ENCODE peak calls at places on chromosomes 7 and 10, in eight cellular contexts. G, P, Q, X, C, S, B and I are unnamed samples.

GRCh38 chr7:157861551-157861950 is 524.7 kb downstream of the DNAJB6 start:
- DNase-seq in G (no peak), P (no peak), Q (no peak), X (no peak), C (no peak), S (no peak), B (no peak), I (no peak)

GRCh38 chr7:460374-461117 is 59.1 kb downstream of the PDGFA start:
- DNase-seq in G (peak), P (peak), Q (no peak), X (peak), C (peak), S (peak), B (no peak), I (no peak)

GRCh38 chr10:70169661-70170364 is 501 bp downstream of the SAR1A start:
- DNase-seq in G (no peak), P (no peak), Q (no peak), X (no peak), C (no peak), S (peak), B (no peak), I (no peak)

GRCh38 chr7:94354950-94355349 is 39.7 kb upstream of the COL1A2 start:
- DNase-seq in G (no peak), P (no peak), Q (no peak), X (no peak), C (no peak), S (no peak), B (no peak), I (no peak)

GRCh38 chr10:76036410-76036940 is 605.1 kb downstream of the LRMDA start:
- DNase-seq in G (peak), P (peak), Q (no peak), X (peak), C (peak), S (peak), B (peak), I (peak)

GRCh38 chr10:1560535-1561192 is 176.7 kb downstream of the ADARB2 start:
- DNase-seq in G (no peak), P (no peak), Q (no peak), X (no peak), C (no peak), S (no peak), B (no peak), I (no peak)

GRCh38 chr7:97418312-97418711 is 300.8 kb downstream of the SDHAF3 start:
- DNase-seq in G (no peak), P (no peak), Q (no peak), X (no peak), C (no peak), S (no peak), B (no peak), I (no peak)

GRCh38 chr7:51311166-51311565 is 5.4 kb downstream of the COBL start:
- DNase-seq in G (no peak), P (no peak), Q (no peak), X (no peak), C (no peak), S (no peak), B (no peak), I (no peak)

GRCh38 chr7:157876469-157877285 is 539.9 kb downstream of the DNAJB6 start:
- DNase-seq in G (no peak), P (no peak), Q (no peak), X (no peak), C (no peak), S (no peak), B (no peak), I (no peak)

GRCh38 chr7:23065974-23066373 is 39.6 kb upstream of the KLHL7 start:
- DNase-seq in G (no peak), P (peak), Q (no peak), X (no peak), C (no peak), S (no peak), B (no peak), I (no peak)

GRCh38 chr7:70419816-70420215 is 712.1 kb upstream of the GALNT17 start:
- DNase-seq in G (no peak), P (no peak), Q (no peak), X (no peak), C (no peak), S (no peak), B (no peak), I (no peak)

GRCh38 chr10:20237091-20237570 is 420.9 kb downstream of the PLXDC2 start:
- DNase-seq in G (no peak), P (no peak), Q (no peak), X (no peak), C (no peak), S (no peak), B (no peak), I (no peak)

GRCh38 chr7:38013246-38013645 is 92.8 kb downstream of the EPDR1 start:
- DNase-seq in G (no peak), P (no peak), Q (no peak), X (no peak), C (no peak), S (no peak), B (no peak), I (no peak)

GRCh38 chr7:33485746-33486491 is 356.6 kb downstream of the BBS9 start:
- DNase-seq in G (peak), P (peak), Q (no peak), X (no peak), C (no peak), S (no peak), B (no peak), I (no peak)

GRCh38 chr10:101014966-101015581 is 15.5 kb downstream of the LZTS2 start:
- DNase-seq in G (peak), P (peak), Q (peak), X (no peak), C (peak), S (no peak), B (no peak), I (no peak)

GRCh38 chr10:77710759-77711682 is 73.4 kb upstream of the KCNMA1 start:
- DNase-seq in G (peak), P (peak), Q (no peak), X (peak), C (peak), S (peak), B (peak), I (peak)

GRCh38 chr7:54839538-54840213 is 80.7 kb upstream of the SEC61G start:
- DNase-seq in G (peak), P (peak), Q (no peak), X (peak), C (peak), S (peak), B (peak), I (no peak)

GRCh38 chr10:100318201-100318600 is 11.8 kb downstream of the PKD2L1 start:
- DNase-seq in G (no peak), P (no peak), Q (no peak), X (no peak), C (no peak), S (no peak), B (no peak), I (no peak)

GRCh38 chr10:130014734-130015695 is 50.9 kb upstream of the EBF3 start:
- DNase-seq in G (no peak), P (no peak), Q (no peak), X (no peak), C (no peak), S (no peak), B (no peak), I (no peak)

GRCh38 chr10:98391065-98391464 is 23.9 kb downstream of the PYROXD2 start:
- DNase-seq in G (no peak), P (no peak), Q (no peak), X (no peak), C (no peak), S (no peak), B (no peak), I (no peak)

GRCh38 chr7:30412810-30413504 is 65.6 kb downstream of the NOD1 start:
- DNase-seq in G (peak), P (peak), Q (peak), X (no peak), C (no peak), S (peak), B (peak), I (peak)

GRCh38 chr7:98641646-98642489 is 24.8 kb downstream of the NPTX2 start:
- DNase-seq in G (peak), P (no peak), Q (no peak), X (no peak), C (no peak), S (no peak), B (peak), I (no peak)

GRCh38 chr10:61752111-61753011 is 89.6 kb downstream of the CABCOCO1 start:
- DNase-seq in G (peak), P (peak), Q (no peak), X (no peak), C (no peak), S (peak), B (no peak), I (peak)

GRCh38 chr7:114865564-114865963 is 56.3 kb upstream of the MDFIC start:
- DNase-seq in G (peak), P (peak), Q (no peak), X (peak), C (peak), S (peak), B (peak), I (peak)

GRCh38 chr7:5769571-5769970 is 11.9 kb downstream of the RNF216 start:
- DNase-seq in G (no peak), P (no peak), Q (no peak), X (no peak), C (no peak), S (no peak), B (no peak), I (no peak)

GRCh38 chr7:135597181-135597925 is 39.6 kb downstream of the NUP205 start:
- DNase-seq in G (no peak), P (peak), Q (no peak), X (no peak), C (no peak), S (no peak), B (no peak), I (no peak)

GRCh38 chr10:110414563-110415309 is 83.0 kb upstream of the DUSP5 start:
- DNase-seq in G (peak), P (no peak), Q (no peak), X (peak), C (no peak), S (no peak), B (peak), I (no peak)

GRCh38 chr7:84799131-84799530 is 387.7 kb downstream of the SEMA3D start:
- DNase-seq in G (peak), P (no peak), Q (no peak), X (no peak), C (no peak), S (no peak), B (peak), I (no peak)

GRCh38 chr7:4960363-4960762 is 1.4 kb upstream of the MMD2 start:
- DNase-seq in G (no peak), P (no peak), Q (no peak), X (peak), C (no peak), S (no peak), B (no peak), I (no peak)

GRCh38 chr7:150560486-150560885 is 6.7 kb upstream of the GIMAP4 start:
- DNase-seq in G (no peak), P (no peak), Q (no peak), X (no peak), C (no peak), S (no peak), B (no peak), I (no peak)

GRCh38 chr7:139618482-139619366 is 95.2 kb downstream of the CLEC2L start:
- DNase-seq in G (peak), P (peak), Q (no peak), X (no peak), C (no peak), S (peak), B (peak), I (no peak)

GRCh38 chr7:112204072-112204775 is 2.0 kb downstream of the DOCK4 start:
- DNase-seq in G (peak), P (no peak), Q (no peak), X (no peak), C (no peak), S (peak), B (no peak), I (no peak)

GRCh38 chr10:131816941-131817700 is 83.7 kb upstream of the PPP2R2D start:
- DNase-seq in G (no peak), P (no peak), Q (no peak), X (no peak), C (no peak), S (no peak), B (no peak), I (no peak)

GRCh38 chr10:72275351-72276012 is 1.8 kb downstream of the DDIT4 start:
- DNase-seq in G (peak), P (peak), Q (no peak), X (no peak), C (peak), S (no peak), B (peak), I (no peak)

GRCh38 chr7:45983720-45984032 is 62.6 kb upstream of the IGFBP3 start:
- DNase-seq in G (no peak), P (no peak), Q (no peak), X (no peak), C (no peak), S (no peak), B (no peak), I (no peak)

GRCh38 chr7:33250421-33250827 is 121.1 kb downstream of the BBS9 start:
- DNase-seq in G (peak), P (peak), Q (peak), X (no peak), C (no peak), S (peak), B (no peak), I (no peak)

GRCh38 chr10:128211064-128211504 is 84.9 kb upstream of the MKI67 start:
- DNase-seq in G (no peak), P (no peak), Q (no peak), X (no peak), C (peak), S (no peak), B (no peak), I (no peak)

GRCh38 chr10:114874827-114875541 is 53.4 kb downstream of the FHIP2A start:
- DNase-seq in G (peak), P (peak), Q (no peak), X (no peak), C (no peak), S (no peak), B (no peak), I (no peak)
- TF ChIP-seq CTCF in G (peak), P (peak), Q (no peak), X (no peak), C (no peak), S (peak), B (no peak), I (peak)

DNA sequence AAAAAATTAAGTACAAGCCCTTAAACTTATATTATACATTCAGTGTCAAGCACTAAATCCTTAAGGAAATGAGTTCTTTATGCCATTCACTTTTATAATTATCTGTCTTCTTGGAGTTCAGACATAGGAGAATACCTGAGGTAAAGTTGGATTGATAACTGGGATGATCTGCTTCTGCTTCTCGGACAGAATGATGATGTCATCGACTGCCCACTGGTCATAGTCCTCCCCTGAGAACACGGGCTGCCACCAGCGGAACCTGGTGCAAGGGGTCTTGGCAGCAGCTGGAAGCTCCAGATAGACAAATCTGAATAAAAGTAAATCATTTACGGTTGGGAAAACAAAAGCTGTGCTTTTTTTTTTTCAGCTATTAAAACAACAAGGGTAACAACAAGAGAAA is 148.2 kb upstream of the SLC26A5 start:
- DNase-seq in G (no peak), P (no peak), Q (no peak), X (no peak), C (no peak), S (no peak), B (no peak), I (no peak)
- H3K4me3 ChIP-seq in G (no peak), P (no peak), Q (no peak), X (no peak), C (no peak), S (no peak), B (no peak), I (no peak)

GRCh38 chr7:1843921-1844335 is 173.9 kb downstream of the ELFN1 start:
- DNase-seq in G (no peak), P (no peak), Q (no peak), X (peak), C (peak), S (no peak), B (peak), I (no peak)

GRCh38 chr7:1845536-1846311 is 175.6 kb downstream of the ELFN1 start:
- DNase-seq in G (no peak), P (no peak), Q (no peak), X (no peak), C (peak), S (no peak), B (peak), I (no peak)

GRCh38 chr7:1844956-1845390 is 174.9 kb downstream of the ELFN1 start:
- DNase-seq in G (no peak), P (no peak), Q (no peak), X (peak), C (peak), S (no peak), B (peak), I (no peak)

GRCh38 chr7:1843271-1843861 is 173.3 kb downstream of the ELFN1 start:
- DNase-seq in G (no peak), P (peak), Q (peak), X (no peak), C (peak), S (no peak), B (no peak), I (peak)

DNA sequence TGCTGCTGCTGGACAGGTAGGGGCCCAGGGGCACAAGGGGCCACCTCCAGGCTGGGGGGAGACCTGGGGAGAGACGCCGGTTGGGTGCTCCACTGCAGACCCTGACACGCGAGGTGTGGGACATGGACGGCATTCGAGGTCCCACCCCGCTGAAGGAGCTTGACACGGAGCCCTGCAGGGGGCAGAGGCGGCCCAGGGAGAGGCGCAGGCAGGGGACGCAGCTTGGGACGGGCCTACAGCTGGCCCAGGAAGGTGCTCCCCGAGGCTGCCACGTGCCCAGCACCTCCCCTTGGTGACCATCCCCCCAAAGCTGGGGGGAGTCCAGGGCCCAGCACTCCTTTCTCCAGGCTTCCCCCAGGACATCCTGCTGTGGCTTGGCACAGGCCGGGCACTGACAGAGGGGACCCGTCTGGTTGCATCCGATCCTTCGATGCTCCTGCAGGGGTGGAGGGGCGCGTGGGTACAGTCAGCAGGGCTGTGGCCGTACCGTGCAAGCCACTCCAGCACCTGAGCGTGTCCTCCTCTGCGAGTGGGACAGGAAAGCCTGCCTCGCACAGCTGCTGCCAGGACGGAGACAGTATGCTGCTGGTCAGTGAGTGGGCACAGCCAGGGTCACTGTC is 174.4 kb downstream of the ELFN1 start:
- DNase-seq in G (no peak), P (no peak), Q (no peak), X (peak), C (peak), S (no peak), B (no peak), I (no peak)
- TF ChIP-seq CTCF in G (no peak), P (no peak), Q (peak), X (no peak), C (no peak), S (no peak), B (no peak), I (no peak)

GRCh38 chr10:556971-557370 is 132.5 kb downstream of the DIP2C start:
- DNase-seq in G (no peak), P (no peak), Q (no peak), X (no peak), C (no peak), S (no peak), B (no peak), I (no peak)
- H3K4me3 ChIP-seq in G (no peak), P (no peak), Q (no peak), X (no peak), C (no peak), S (no peak), B (no peak), I (no peak)